ENCODE peak calls at places on chromosomes 1 and 21, in nine cellular contexts. O is PC-9, F is fibroblast of pulmonary artery, V is DND-41, G is AG04450, C is astrocyte of the cerebellum, E is A549, P is upper lobe of right lung, X is kidney epithelial cell. A is an unnamed sample.

GRCh38 chr1:108829498-108829916 is 27.4 kb downstream of the AKNAD1 start:
- DNase-seq in V (no peak), X (no peak), E (no peak), P (no peak), G (no peak), F (no peak), O (peak), C (no peak), A (no peak)

GRCh38 chr1:34478460-34479076 is 276.3 kb upstream of the GJB5 start:
- DNase-seq in F (no peak), X (no peak), P (no peak), V (peak), E (no peak), O (no peak), G (no peak), C (no peak), A (no peak)

GRCh38 chr1:100530901-100531487 is 6.9 kb upstream of the GPR88 start:
- DNase-seq in X (no peak), O (no peak), V (peak), P (no peak), G (peak), E (no peak), C (peak), F (peak), A (peak)

GRCh38 chr1:246728311-246728710 is 4.1 kb downstream of the SCCPDH start:
- DNase-seq in X (peak), V (no peak), E (no peak), P (no peak), C (no peak), F (no peak), O (no peak), G (no peak), A (no peak)

GRCh38 chr1:98304888-98305287 is 356.6 kb upstream of the SNX7 start:
- DNase-seq in V (no peak), E (no peak), G (no peak), F (no peak), C (no peak), P (no peak), X (no peak), O (no peak), A (no peak)

GRCh38 chr1:153357076-153357852 is 390 bp upstream of the S100A9 start:
- DNase-seq in F (no peak), P (peak), X (no peak), G (no peak), V (no peak), C (no peak), E (no peak), O (peak), A (no peak)

GRCh38 chr1:3954391-3955160 is 54.5 kb upstream of the C1orf174 start:
- DNase-seq in G (no peak), E (no peak), O (no peak), X (no peak), F (no peak), C (no peak), P (no peak), V (no peak), A (no peak)

GRCh38 chr1:40421348-40421693 is 29.0 kb upstream of the ZFP69B start:
- DNase-seq in F (no peak), E (no peak), P (no peak), X (no peak), C (no peak), V (no peak), O (no peak), G (no peak), A (no peak)

GRCh38 chr1:69504730-69505252 is 62.9 kb upstream of the LRRC7 start:
- DNase-seq in G (no peak), C (no peak), E (no peak), P (no peak), F (no peak), V (no peak), O (no peak), X (no peak), A (no peak)

GRCh38 chr1:207751790-207752455 is at the start of gene CD46:
- DNase-seq in X (peak), O (peak), V (peak), F (peak), P (peak), E (peak), G (peak), C (peak), A (peak)

GRCh38 chr21:29155118-29155932 is 24.9 kb downstream of the MAP3K7CL start:
- DNase-seq in E (no peak), G (no peak), X (no peak), V (no peak), C (peak), P (peak), F (peak), O (no peak), A (peak)

GRCh38 chr1:17802164-17802563 is 47.0 kb downstream of the ACTL8 start:
- DNase-seq in P (no peak), G (no peak), E (no peak), F (peak), C (no peak), X (no peak), V (no peak), O (no peak), A (peak)

GRCh38 chr1:26159113-26160039 is 497 bp downstream of the FAM110D start:
- DNase-seq in O (no peak), E (no peak), G (no peak), V (no peak), P (peak), X (no peak), F (no peak), C (no peak), A (no peak)
- H3K4me3 ChIP-seq in O (no peak), E (no peak), G (no peak), V (no peak), P (peak), X (no peak), F (peak), C (no peak), A (no peak)

GRCh38 chr1:29416267-29416666 is 179.9 kb downstream of the PTPRU start:
- DNase-seq in V (no peak), G (no peak), P (no peak), E (peak), F (no peak), C (no peak), O (no peak), X (no peak), A (no peak)
- TF ChIP-seq CTCF in V (no peak), G (peak), P (peak), E (no peak), F (peak), C (peak), O (no peak), X (no peak), A (no peak)

GRCh38 chr1:160197231-160197630 is 6.9 kb downstream of the CASQ1 start:
- DNase-seq in P (no peak), G (no peak), F (no peak), E (no peak), X (no peak), V (no peak), C (no peak), O (no peak), A (no peak)

GRCh38 chr1:160193832-160194736 is 3.7 kb downstream of the CASQ1 start:
- DNase-seq in P (no peak), V (no peak), F (no peak), C (no peak), X (no peak), E (no peak), O (no peak), G (no peak), A (no peak)

GRCh38 chr1:160194737-160195059 is 4.3 kb downstream of the CASQ1 start:
- DNase-seq in X (no peak), G (no peak), F (no peak), E (no peak), O (no peak), C (no peak), P (no peak), V (no peak), A (no peak)

GRCh38 chr1:160193091-160193819 is 2.9 kb downstream of the CASQ1 start:
- DNase-seq in V (peak), X (peak), C (peak), O (peak), E (peak), F (peak), P (peak), G (peak), A (peak)

DNA sequence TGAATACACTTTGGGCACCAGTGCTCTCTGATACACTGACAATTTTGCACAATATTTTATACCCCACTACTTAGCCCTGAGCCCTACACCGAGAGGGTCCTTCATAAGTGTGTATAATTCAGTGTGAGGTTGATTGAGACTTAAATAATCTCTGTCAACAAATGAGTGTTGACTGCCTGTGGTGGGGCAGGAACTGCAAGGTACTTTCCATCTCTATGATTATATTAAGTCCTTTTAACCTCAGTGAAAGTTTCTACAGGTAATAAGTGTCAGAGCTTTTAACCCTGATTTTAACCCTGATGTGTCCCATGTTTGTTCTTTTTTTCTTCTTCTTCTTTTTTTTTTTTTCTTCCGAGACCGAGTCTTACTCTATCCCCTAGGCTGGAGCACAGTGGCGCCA is 5.8 kb downstream of the CASQ1 start:
- DNase-seq in O (no peak), C (no peak), F (no peak), V (no peak), X (no peak), P (no peak), G (no peak), E (no peak), A (no peak)
- H3K4me3 ChIP-seq in O (no peak), C (no peak), F (no peak), V (no peak), X (no peak), P (no peak), G (no peak), E (no peak), A (no peak)

GRCh38 chr1:103854279-103854678 is 104.6 kb downstream of the AMY1C start:
- DNase-seq in P (no peak), F (no peak), O (no peak), C (no peak), G (no peak), X (no peak), V (no peak), E (no peak), A (no peak)
- TF ChIP-seq CTCF in P (no peak), F (no peak), O (no peak), C (no peak), G (no peak), X (no peak), V (no peak), E (no peak), A (no peak)

GRCh38 chr1:201667479-201667878 is 128.6 kb downstream of the NAV1 start:
- DNase-seq in G (no peak), E (no peak), V (no peak), C (no peak), O (no peak), F (no peak), P (no peak), X (no peak), A (no peak)

GRCh38 chr1:201666645-201667044 is 127.7 kb downstream of the NAV1 start:
- DNase-seq in O (no peak), V (no peak), P (no peak), X (no peak), C (no peak), G (no peak), F (no peak), E (no peak), A (no peak)

GRCh38 chr1:201663777-201664176 is 124.8 kb downstream of the NAV1 start:
- DNase-seq in C (no peak), G (no peak), V (no peak), O (no peak), E (no peak), P (no peak), X (no peak), F (no peak), A (no peak)

GRCh38 chr1:201662646-201663045 is 123.7 kb downstream of the NAV1 start:
- DNase-seq in C (no peak), P (no peak), V (no peak), G (no peak), F (no peak), X (no peak), E (no peak), O (no peak), A (no peak)

DNA sequence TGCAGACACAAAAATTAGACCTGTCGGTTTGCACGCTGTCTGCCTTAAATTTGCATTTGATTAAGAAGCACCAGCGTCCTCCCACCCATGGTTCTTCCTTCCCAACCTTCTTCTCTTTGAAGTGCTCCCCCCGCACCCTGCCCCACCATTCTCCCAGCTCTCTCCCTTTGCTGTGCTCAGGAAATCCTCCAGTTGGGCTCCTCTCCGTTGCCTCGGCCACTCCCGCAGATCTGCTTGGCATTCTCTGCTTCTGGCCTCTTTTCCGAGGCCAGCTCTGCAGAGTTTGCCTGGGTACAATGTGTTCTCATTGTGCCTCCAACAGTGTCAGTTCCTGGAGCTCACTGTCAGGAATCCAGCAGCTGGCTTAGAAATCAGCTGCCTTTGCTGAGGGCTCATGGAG is 126.1 kb downstream of the NAV1 start:
- DNase-seq in E (no peak), V (no peak), O (no peak), P (no peak), C (no peak), F (no peak), X (no peak), G (no peak), A (no peak)
- H3K4me3 ChIP-seq in E (no peak), V (no peak), O (no peak), P (no peak), C (no peak), F (no peak), X (no peak), G (no peak), A (no peak)

GRCh38 chr1:107529511-107530149 is 388.8 kb downstream of the NTNG1 start:
- DNase-seq in F (peak), G (no peak), E (peak), C (peak), P (no peak), V (peak), X (no peak), O (peak), A (peak)
- TF ChIP-seq CTCF in F (peak), G (peak), E (peak), C (peak), P (peak), V (peak), X (peak), O (peak), A (peak)

GRCh38 chr1:25989860-25990650 is 7.8 kb downstream of the PAFAH2 start:
- DNase-seq in V (peak), G (no peak), E (no peak), C (no peak), O (no peak), F (no peak), X (no peak), P (no peak), A (no peak)
- H3K4me3 ChIP-seq in V (peak), G (no peak), E (no peak), C (no peak), O (no peak), F (no peak), X (no peak), P (peak), A (no peak)

GRCh38 chr1:75134939-75135828 is 996 bp downstream of the LHX8 start:
- DNase-seq in C (no peak), O (no peak), F (peak), X (no peak), G (no peak), E (peak), V (no peak), P (no peak), A (no peak)

GRCh38 chr1:75134656-75134938 is 409 bp downstream of the LHX8 start:
- DNase-seq in V (no peak), X (no peak), O (no peak), F (no peak), P (no peak), G (no peak), C (no peak), E (no peak), A (no peak)

GRCh38 chr1:75135829-75136142 is 1.6 kb downstream of the LHX8 start:
- DNase-seq in E (peak), F (no peak), C (no peak), X (no peak), P (no peak), V (no peak), G (no peak), O (no peak), A (no peak)

GRCh38 chr1:75136921-75137641 is 2.9 kb downstream of the LHX8 start:
- DNase-seq in E (peak), C (no peak), X (peak), O (no peak), F (peak), G (no peak), P (no peak), V (no peak), A (no peak)

GRCh38 chr1:75136158-75136815 is 2.1 kb downstream of the LHX8 start:
- DNase-seq in X (no peak), V (no peak), O (no peak), G (no peak), E (peak), F (no peak), P (no peak), C (no peak), A (no peak)
- TF ChIP-seq CTCF in X (no peak), V (no peak), O (no peak), G (no peak), E (no peak), F (no peak), P (no peak), C (no peak), A (no peak)

GRCh38 chr21:36610201-36610600 is 88.7 kb upstream of the SIM2 start:
- DNase-seq in V (no peak), P (no peak), G (no peak), C (no peak), E (no peak), F (peak), O (no peak), X (no peak), A (no peak)

GRCh38 chr21:36606292-36606982 is 92.5 kb upstream of the SIM2 start:
- DNase-seq in C (no peak), G (no peak), V (no peak), P (no peak), F (no peak), O (no peak), E (no peak), X (no peak), A (no peak)

GRCh38 chr21:36609654-36610053 is 89.3 kb upstream of the SIM2 start:
- DNase-seq in F (no peak), E (no peak), P (no peak), O (no peak), G (no peak), C (no peak), V (no peak), X (no peak), A (no peak)

GRCh38 chr21:36608251-36608650 is 90.7 kb upstream of the SIM2 start:
- DNase-seq in G (no peak), P (no peak), X (no peak), V (no peak), E (no peak), F (no peak), C (no peak), O (no peak), A (no peak)

GRCh38 chr21:36606983-36607325 is 92.0 kb upstream of the SIM2 start:
- DNase-seq in C (no peak), G (no peak), O (no peak), F (no peak), V (no peak), X (no peak), E (no peak), P (no peak), A (no peak)
- H3K4me3 ChIP-seq in C (no peak), G (no peak), O (no peak), F (no peak), V (no peak), X (no peak), E (no peak), P (no peak), A (no peak)

GRCh38 chr1:28895896-28896608 is 18.3 kb upstream of the EPB41 start:
- DNase-seq in X (no peak), E (no peak), P (no peak), C (no peak), G (no peak), V (no peak), F (peak), O (no peak), A (no peak)

GRCh38 chr1:28890836-28891235 is 23.5 kb upstream of the EPB41 start:
- DNase-seq in E (no peak), P (no peak), C (no peak), V (no peak), G (no peak), O (no peak), F (no peak), X (no peak), A (no peak)

GRCh38 chr1:28894785-28895184 is 19.6 kb upstream of the EPB41 start:
- DNase-seq in X (no peak), P (no peak), G (no peak), E (no peak), F (no peak), O (no peak), C (no peak), V (no peak), A (no peak)

GRCh38 chr1:28891256-28891655 is 23.1 kb upstream of the EPB41 start:
- DNase-seq in C (no peak), F (no peak), G (no peak), V (no peak), O (no peak), P (no peak), X (no peak), E (no peak), A (no peak)

GRCh38 chr1:28893403-28894102 is 20.8 kb upstream of the EPB41 start:
- DNase-seq in V (no peak), G (no peak), X (no peak), E (no peak), F (peak), P (no peak), C (no peak), O (no peak), A (no peak)
- TF ChIP-seq CTCF in V (peak), G (peak), X (peak), E (no peak), F (peak), P (no peak), C (peak), O (no peak), A (peak)

A was measured in AG09309.